ENCODE peak calls at places on chromosomes 2 and 18, in four cellular contexts. C is H1, Z is SK-N-SH, Y is HepG2. X is an unnamed sample.

GRCh38 chr2:177172034-177172880 is 40.3 kb upstream of the HNRNPA3 start:
- DNase-seq in C (no peak), Z (no peak), Y (peak), X (no peak)

GRCh38 chr2:199452200-199452990 is 5.3 kb downstream of the SATB2 start:
- DNase-seq in C (no peak), Z (no peak), Y (no peak), X (no peak)

GRCh38 chr2:7666561-7667259 is 749.5 kb downstream of the RNF144A start:
- DNase-seq in C (no peak), Z (no peak), Y (no peak), X (no peak)

GRCh38 chr2:118223487-118224136 is 135.3 kb downstream of the INSIG2 start:
- DNase-seq in C (no peak), Z (no peak), Y (no peak), X (no peak)

GRCh38 chr2:234823877-234824376 is 127.9 kb upstream of the SH3BP4 start:
- DNase-seq in C (no peak), Z (no peak), Y (peak), X (no peak)

GRCh38 chr2:148642891-148643416 is 1.6 kb upstream of the EPC2 start:
- DNase-seq in C (no peak), Z (no peak), Y (no peak), X (no peak)

GRCh38 chr2:182591774-182592173 is 124.3 kb upstream of the DNAJC10 start:
- DNase-seq in C (no peak), Z (no peak), Y (no peak), X (no peak)

GRCh38 chr2:27370816-27371620 is 602 bp downstream of the SNX17 start:
- DNase-seq in C (no peak), Z (peak), Y (no peak), X (peak)

GRCh38 chr18:42736074-42736473 is 379.4 kb downstream of the RIT2 start:
- DNase-seq in C (no peak), Z (no peak), Y (no peak), X (no peak)

GRCh38 chr18:449374-449773 is 51.1 kb downstream of the COLEC12 start:
- DNase-seq in C (no peak), Z (no peak), Y (peak), X (no peak)

GRCh38 chr2:105972226-105972625 is 221.9 kb downstream of the UXS1 start:
- DNase-seq in C (no peak), Z (no peak), Y (no peak), X (no peak)

GRCh38 chr2:130354135-130354420 is 1.8 kb upstream of the PTPN18 start:
- DNase-seq in C (no peak), Z (no peak), Y (no peak), X (no peak)

GRCh38 chr2:48183276-48183675 is 277.0 kb upstream of the FBXO11 start:
- DNase-seq in C (no peak), Z (no peak), Y (no peak), X (no peak)

GRCh38 chr2:48183991-48184390 is 277.7 kb upstream of the FBXO11 start:
- DNase-seq in C (no peak), Z (no peak), Y (no peak), X (no peak)

GRCh38 chr2:48178611-48179010 is 272.3 kb upstream of the FBXO11 start:
- DNase-seq in C (no peak), Z (no peak), Y (no peak), X (no peak)

GRCh38 chr2:48176876-48177275 is 270.6 kb upstream of the FBXO11 start:
- DNase-seq in C (no peak), Z (no peak), Y (no peak), X (no peak)

GRCh38 chr2:48180557-48180956 is 274.3 kb upstream of the FBXO11 start:
- DNase-seq in C (no peak), Z (no peak), Y (no peak), X (no peak)
- TF ChIP-seq TCF12 in C (no peak), Z (no peak), Y (no peak), X (no peak)

DNA sequence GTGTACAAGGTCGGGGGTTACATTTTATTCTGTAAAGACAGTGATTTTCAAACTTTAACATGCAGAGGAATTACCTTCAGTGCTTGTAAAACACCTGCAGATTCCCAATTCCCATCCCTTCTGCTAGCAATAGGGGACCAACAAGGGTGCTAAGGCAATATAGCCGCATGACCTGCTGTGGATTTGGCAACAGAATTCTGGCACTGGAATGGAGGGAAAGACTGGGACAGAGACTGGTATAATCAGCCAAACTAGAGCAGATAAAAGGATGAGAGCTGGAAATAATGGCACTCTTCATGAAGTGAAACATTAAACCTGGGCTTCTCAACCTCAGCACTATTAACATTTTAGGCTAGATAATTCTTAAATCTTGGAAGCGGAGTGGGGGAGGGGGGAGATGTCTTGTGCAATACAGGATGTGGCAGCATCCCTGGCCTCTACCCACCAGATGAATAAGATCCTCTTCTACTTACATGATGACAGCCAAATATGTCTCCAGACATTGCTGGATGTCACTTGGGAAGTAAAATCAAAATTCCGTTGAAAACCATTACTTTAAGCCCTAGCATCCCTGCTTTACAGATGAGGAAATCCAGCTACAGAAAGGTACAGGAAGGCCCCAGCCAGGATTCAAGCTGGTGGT is 1.8 kb downstream of the EVA1A start:
- DNase-seq in C (no peak), Z (no peak), Y (no peak), X (no peak)
- TF ChIP-seq TCF12 in C (no peak), Z (peak), Y (no peak), X (no peak)

GRCh38 chr18:56910967-56911366 is 235.9 kb upstream of the BOD1L2 start:
- DNase-seq in C (no peak), Z (no peak), Y (no peak), X (no peak)
- TF ChIP-seq TCF12 in C (no peak), Z (no peak), Y (no peak), X (no peak)

GRCh38 chr18:29028560-29028959 is 851.6 kb upstream of the CDH2 start:
- DNase-seq in C (no peak), Z (no peak), Y (no peak), X (no peak)

GRCh38 chr18:29034113-29034856 is 857.4 kb upstream of the CDH2 start:
- DNase-seq in C (no peak), Z (no peak), Y (no peak), X (no peak)
- TF ChIP-seq TCF12 in C (no peak), Z (peak), Y (no peak), X (no peak)

GRCh38 chr2:9693646-9694045 is 62.8 kb upstream of the YWHAQ start:
- DNase-seq in C (no peak), Z (no peak), Y (no peak), X (no peak)

GRCh38 chr2:9693138-9693520 is 62.3 kb upstream of the YWHAQ start:
- DNase-seq in C (no peak), Z (no peak), Y (no peak), X (no peak)

GRCh38 chr2:9692392-9693137 is 61.8 kb upstream of the YWHAQ start:
- DNase-seq in C (no peak), Z (peak), Y (no peak), X (no peak)

GRCh38 chr2:9690716-9691498 is 60.1 kb upstream of the YWHAQ start:
- DNase-seq in C (no peak), Z (peak), Y (no peak), X (no peak)

GRCh38 chr2:9690252-9690651 is 59.5 kb upstream of the YWHAQ start:
- DNase-seq in C (no peak), Z (no peak), Y (no peak), X (no peak)
- TF ChIP-seq TCF12 in C (no peak), Z (no peak), Y (no peak), X (no peak)

DNA sequence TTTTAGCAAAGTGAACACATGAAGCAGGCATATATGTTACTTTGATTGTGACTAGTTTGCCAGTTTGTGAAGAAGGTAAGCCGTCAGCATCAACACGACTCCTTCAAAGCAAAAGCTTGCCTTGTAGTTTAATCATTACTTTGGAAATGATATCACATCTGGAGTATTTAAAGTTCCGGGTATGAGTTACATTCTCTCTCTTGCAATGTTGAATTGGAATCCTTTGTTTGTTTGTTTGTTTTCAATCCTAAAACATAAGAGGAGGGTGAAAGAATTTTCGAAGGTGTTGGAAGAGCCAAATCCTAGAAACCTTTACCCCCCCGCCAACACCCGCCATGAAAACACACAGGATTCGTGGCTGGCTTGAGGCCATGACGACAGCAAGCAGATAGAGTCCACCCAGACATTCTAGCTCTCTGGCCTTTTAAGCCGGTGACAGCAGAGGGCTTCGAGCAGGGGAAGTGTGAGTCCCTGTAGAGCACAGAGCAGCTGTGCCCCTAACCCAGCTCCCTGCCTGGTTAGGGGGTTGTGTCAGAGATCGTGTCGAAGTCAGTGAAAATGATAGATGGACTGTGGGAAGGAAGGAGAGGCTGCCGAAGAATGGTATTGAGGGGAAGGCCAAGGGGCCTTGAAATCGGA is 103.8 kb upstream of the SMIM21 start:
- DNase-seq in C (no peak), Z (no peak), Y (no peak), X (no peak)
- TF ChIP-seq TCF12 in C (no peak), Z (no peak), Y (no peak), X (no peak)

X was measured in GM12878.